ENCODE peak calls at places on chromosomes 11 and 22, in eight cellular contexts. One of them, this sample, is unnamed.

GRCh38 chr22:20459862-20460261 is 22.2 kb upstream of the SCARF2 start:
- DNase-seq in AG20443: no peak
- DNase-seq in fibroblast of lung: no peak
- DNase-seq in hepatocyte: no peak
- DNase-seq in C1 segment of cervical spinal cord: no peak
- DNase-seq in stimulated activated CD8-positive, alpha-beta memory T cell treated with anti-CD3 and anti-CD28 coated beads, Interleukin-15, amount 100 ng/mL, for 4 hours: no peak
- DNase-seq in PC-3: no peak
- DNase-seq in activated naive CD8-positive, alpha-beta T cell treated with anti-CD3 and anti-CD28 coated beads, Interleukin-2, amount 50 U/mL, for 24 hours: no peak
- DNase-seq in this sample: no peak

GRCh38 chr11:75779960-75780359 is 11.4 kb downstream of the DGAT2 start:
- DNase-seq in hepatocyte: no peak
- DNase-seq in PC-3: no peak
- DNase-seq in fibroblast of lung: no peak
- DNase-seq in C1 segment of cervical spinal cord: no peak
- DNase-seq in AG20443: no peak
- DNase-seq in activated naive CD8-positive, alpha-beta T cell treated with anti-CD3 and anti-CD28 coated beads, Interleukin-2, amount 50 U/mL, for 24 hours: no peak
- DNase-seq in stimulated activated CD8-positive, alpha-beta memory T cell treated with anti-CD3 and anti-CD28 coated beads, Interleukin-15, amount 100 ng/mL, for 4 hours: no peak
- DNase-seq in this sample: no peak

GRCh38 chr22:30649430-30650007 is 13.9 kb downstream of the SLC35E4 start:
- DNase-seq in fibroblast of lung: peak
- DNase-seq in activated naive CD8-positive, alpha-beta T cell treated with anti-CD3 and anti-CD28 coated beads, Interleukin-2, amount 50 U/mL, for 24 hours: peak
- DNase-seq in hepatocyte: peak
- DNase-seq in AG20443: peak
- DNase-seq in C1 segment of cervical spinal cord: no peak
- DNase-seq in stimulated activated CD8-positive, alpha-beta memory T cell treated with anti-CD3 and anti-CD28 coated beads, Interleukin-15, amount 100 ng/mL, for 4 hours: peak
- DNase-seq in PC-3: peak
- DNase-seq in this sample: peak

GRCh38 chr11:86914836-86915519 is 40.2 kb downstream of the FZD4 start:
- DNase-seq in stimulated activated CD8-positive, alpha-beta memory T cell treated with anti-CD3 and anti-CD28 coated beads, Interleukin-15, amount 100 ng/mL, for 4 hours: no peak
- DNase-seq in activated naive CD8-positive, alpha-beta T cell treated with anti-CD3 and anti-CD28 coated beads, Interleukin-2, amount 50 U/mL, for 24 hours: no peak
- DNase-seq in fibroblast of lung: peak
- DNase-seq in C1 segment of cervical spinal cord: no peak
- DNase-seq in PC-3: no peak
- DNase-seq in AG20443: no peak
- DNase-seq in hepatocyte: no peak
- DNase-seq in this sample: no peak

GRCh38 chr22:26658161-26658560 is 773 bp downstream of the MIAT start:
- DNase-seq in activated naive CD8-positive, alpha-beta T cell treated with anti-CD3 and anti-CD28 coated beads, Interleukin-2, amount 50 U/mL, for 24 hours: no peak
- DNase-seq in C1 segment of cervical spinal cord: no peak
- DNase-seq in AG20443: no peak
- DNase-seq in fibroblast of lung: no peak
- DNase-seq in PC-3: no peak
- DNase-seq in hepatocyte: no peak
- DNase-seq in stimulated activated CD8-positive, alpha-beta memory T cell treated with anti-CD3 and anti-CD28 coated beads, Interleukin-15, amount 100 ng/mL, for 4 hours: no peak
- DNase-seq in this sample: no peak

GRCh38 chr11:113554531-113554930 is 79.3 kb upstream of the DRD2 start:
- DNase-seq in stimulated activated CD8-positive, alpha-beta memory T cell treated with anti-CD3 and anti-CD28 coated beads, Interleukin-15, amount 100 ng/mL, for 4 hours: no peak
- DNase-seq in hepatocyte: no peak
- DNase-seq in AG20443: no peak
- DNase-seq in activated naive CD8-positive, alpha-beta T cell treated with anti-CD3 and anti-CD28 coated beads, Interleukin-2, amount 50 U/mL, for 24 hours: no peak
- DNase-seq in fibroblast of lung: no peak
- DNase-seq in C1 segment of cervical spinal cord: no peak
- DNase-seq in PC-3: no peak
- DNase-seq in this sample: no peak

GRCh38 chr11:120135838-120136237 is 2.1 kb downstream of the TRIM29 start:
- DNase-seq in stimulated activated CD8-positive, alpha-beta memory T cell treated with anti-CD3 and anti-CD28 coated beads, Interleukin-15, amount 100 ng/mL, for 4 hours: no peak
- DNase-seq in hepatocyte: no peak
- DNase-seq in C1 segment of cervical spinal cord: no peak
- DNase-seq in AG20443: no peak
- DNase-seq in activated naive CD8-positive, alpha-beta T cell treated with anti-CD3 and anti-CD28 coated beads, Interleukin-2, amount 50 U/mL, for 24 hours: no peak
- DNase-seq in PC-3: no peak
- DNase-seq in fibroblast of lung: no peak
- DNase-seq in this sample: no peak

GRCh38 chr22:43276311-43276710 is 66.9 kb downstream of the SCUBE1 start:
- DNase-seq in PC-3: no peak
- DNase-seq in hepatocyte: no peak
- DNase-seq in fibroblast of lung: no peak
- DNase-seq in AG20443: no peak
- DNase-seq in activated naive CD8-positive, alpha-beta T cell treated with anti-CD3 and anti-CD28 coated beads, Interleukin-2, amount 50 U/mL, for 24 hours: no peak
- DNase-seq in stimulated activated CD8-positive, alpha-beta memory T cell treated with anti-CD3 and anti-CD28 coated beads, Interleukin-15, amount 100 ng/mL, for 4 hours: no peak
- DNase-seq in C1 segment of cervical spinal cord: no peak
- DNase-seq in this sample: peak

GRCh38 chr22:46073683-46074504 is 76.4 kb upstream of the PPARA start:
- DNase-seq in activated naive CD8-positive, alpha-beta T cell treated with anti-CD3 and anti-CD28 coated beads, Interleukin-2, amount 50 U/mL, for 24 hours: no peak
- DNase-seq in AG20443: no peak
- DNase-seq in C1 segment of cervical spinal cord: no peak
- DNase-seq in PC-3: no peak
- DNase-seq in stimulated activated CD8-positive, alpha-beta memory T cell treated with anti-CD3 and anti-CD28 coated beads, Interleukin-15, amount 100 ng/mL, for 4 hours: no peak
- DNase-seq in hepatocyte: no peak
- DNase-seq in fibroblast of lung: no peak
- DNase-seq in this sample: no peak

GRCh38 chr11:122180435-122180834 is 64.4 kb upstream of the BLID start:
- DNase-seq in hepatocyte: peak
- DNase-seq in stimulated activated CD8-positive, alpha-beta memory T cell treated with anti-CD3 and anti-CD28 coated beads, Interleukin-15, amount 100 ng/mL, for 4 hours: no peak
- DNase-seq in activated naive CD8-positive, alpha-beta T cell treated with anti-CD3 and anti-CD28 coated beads, Interleukin-2, amount 50 U/mL, for 24 hours: no peak
- DNase-seq in PC-3: peak
- DNase-seq in fibroblast of lung: peak
- DNase-seq in AG20443: peak
- DNase-seq in C1 segment of cervical spinal cord: no peak
- DNase-seq in this sample: peak

GRCh38 chr22:47795477-47796127 is 1033.2 kb downstream of the TBC1D22A start:
- DNase-seq in AG20443: no peak
- DNase-seq in stimulated activated CD8-positive, alpha-beta memory T cell treated with anti-CD3 and anti-CD28 coated beads, Interleukin-15, amount 100 ng/mL, for 4 hours: no peak
- DNase-seq in activated naive CD8-positive, alpha-beta T cell treated with anti-CD3 and anti-CD28 coated beads, Interleukin-2, amount 50 U/mL, for 24 hours: no peak
- DNase-seq in C1 segment of cervical spinal cord: no peak
- DNase-seq in PC-3: no peak
- DNase-seq in hepatocyte: no peak
- DNase-seq in fibroblast of lung: no peak
- DNase-seq in this sample: no peak

GRCh38 chr11:73645972-73646631 is at the start of gene PLEKHB1:
- DNase-seq in PC-3: no peak
- DNase-seq in activated naive CD8-positive, alpha-beta T cell treated with anti-CD3 and anti-CD28 coated beads, Interleukin-2, amount 50 U/mL, for 24 hours: no peak
- DNase-seq in AG20443: no peak
- DNase-seq in fibroblast of lung: no peak
- DNase-seq in hepatocyte: peak
- DNase-seq in stimulated activated CD8-positive, alpha-beta memory T cell treated with anti-CD3 and anti-CD28 coated beads, Interleukin-15, amount 100 ng/mL, for 4 hours: no peak
- DNase-seq in C1 segment of cervical spinal cord: no peak
- DNase-seq in this sample: no peak

GRCh38 chr22:50236731-50237409 is 8.0 kb downstream of the TUBGCP6 start:
- DNase-seq in stimulated activated CD8-positive, alpha-beta memory T cell treated with anti-CD3 and anti-CD28 coated beads, Interleukin-15, amount 100 ng/mL, for 4 hours: no peak
- DNase-seq in AG20443: no peak
- DNase-seq in PC-3: peak
- DNase-seq in activated naive CD8-positive, alpha-beta T cell treated with anti-CD3 and anti-CD28 coated beads, Interleukin-2, amount 50 U/mL, for 24 hours: no peak
- DNase-seq in hepatocyte: no peak
- DNase-seq in C1 segment of cervical spinal cord: no peak
- DNase-seq in fibroblast of lung: no peak
- DNase-seq in this sample: no peak

GRCh38 chr11:84969103-84969502 is 658.0 kb downstream of the DLG2 start:
- DNase-seq in fibroblast of lung: no peak
- DNase-seq in activated naive CD8-positive, alpha-beta T cell treated with anti-CD3 and anti-CD28 coated beads, Interleukin-2, amount 50 U/mL, for 24 hours: no peak
- DNase-seq in C1 segment of cervical spinal cord: no peak
- DNase-seq in stimulated activated CD8-positive, alpha-beta memory T cell treated with anti-CD3 and anti-CD28 coated beads, Interleukin-15, amount 100 ng/mL, for 4 hours: no peak
- DNase-seq in AG20443: peak
- DNase-seq in PC-3: no peak
- DNase-seq in hepatocyte: no peak
- DNase-seq in this sample: no peak

GRCh38 chr11:68997124-68997994 is 15.7 kb downstream of the MRGPRF start:
- DNase-seq in stimulated activated CD8-positive, alpha-beta memory T cell treated with anti-CD3 and anti-CD28 coated beads, Interleukin-15, amount 100 ng/mL, for 4 hours: no peak
- DNase-seq in AG20443: no peak
- DNase-seq in PC-3: no peak
- DNase-seq in hepatocyte: no peak
- DNase-seq in C1 segment of cervical spinal cord: no peak
- DNase-seq in activated naive CD8-positive, alpha-beta T cell treated with anti-CD3 and anti-CD28 coated beads, Interleukin-2, amount 50 U/mL, for 24 hours: no peak
- DNase-seq in fibroblast of lung: no peak
- DNase-seq in this sample: no peak

GRCh38 chr11:116800610-116801009 is 8.9 kb upstream of the APOA5 start:
- DNase-seq in PC-3: no peak
- DNase-seq in hepatocyte: no peak
- DNase-seq in fibroblast of lung: no peak
- DNase-seq in stimulated activated CD8-positive, alpha-beta memory T cell treated with anti-CD3 and anti-CD28 coated beads, Interleukin-15, amount 100 ng/mL, for 4 hours: no peak
- DNase-seq in activated naive CD8-positive, alpha-beta T cell treated with anti-CD3 and anti-CD28 coated beads, Interleukin-2, amount 50 U/mL, for 24 hours: no peak
- DNase-seq in C1 segment of cervical spinal cord: no peak
- DNase-seq in AG20443: no peak
- DNase-seq in this sample: no peak

GRCh38 chr11:68843703-68844312 is 2.1 kb upstream of the CPT1A start:
- DNase-seq in hepatocyte: peak
- DNase-seq in AG20443: no peak
- DNase-seq in fibroblast of lung: peak
- DNase-seq in C1 segment of cervical spinal cord: no peak
- DNase-seq in activated naive CD8-positive, alpha-beta T cell treated with anti-CD3 and anti-CD28 coated beads, Interleukin-2, amount 50 U/mL, for 24 hours: peak
- DNase-seq in stimulated activated CD8-positive, alpha-beta memory T cell treated with anti-CD3 and anti-CD28 coated beads, Interleukin-15, amount 100 ng/mL, for 4 hours: peak
- DNase-seq in PC-3: peak
- DNase-seq in this sample: no peak

GRCh38 chr22:40642316-40642715 is 5.8 kb upstream of the MRTFA start:
- DNase-seq in stimulated activated CD8-positive, alpha-beta memory T cell treated with anti-CD3 and anti-CD28 coated beads, Interleukin-15, amount 100 ng/mL, for 4 hours: no peak
- DNase-seq in AG20443: no peak
- DNase-seq in fibroblast of lung: no peak
- DNase-seq in activated naive CD8-positive, alpha-beta T cell treated with anti-CD3 and anti-CD28 coated beads, Interleukin-2, amount 50 U/mL, for 24 hours: no peak
- DNase-seq in hepatocyte: no peak
- DNase-seq in PC-3: no peak
- DNase-seq in C1 segment of cervical spinal cord: no peak
- DNase-seq in this sample: no peak

GRCh38 chr11:48170840-48171233 is 45.8 kb upstream of the OR4B1 start:
- DNase-seq in hepatocyte: peak
- DNase-seq in AG20443: peak
- DNase-seq in stimulated activated CD8-positive, alpha-beta memory T cell treated with anti-CD3 and anti-CD28 coated beads, Interleukin-15, amount 100 ng/mL, for 4 hours: no peak
- DNase-seq in PC-3: no peak
- DNase-seq in fibroblast of lung: peak
- DNase-seq in C1 segment of cervical spinal cord: no peak
- DNase-seq in activated naive CD8-positive, alpha-beta T cell treated with anti-CD3 and anti-CD28 coated beads, Interleukin-2, amount 50 U/mL, for 24 hours: no peak
- DNase-seq in this sample: no peak

GRCh38 chr22:38868286-38868721 is 3.7 kb downstream of the CBX6 start:
- DNase-seq in activated naive CD8-positive, alpha-beta T cell treated with anti-CD3 and anti-CD28 coated beads, Interleukin-2, amount 50 U/mL, for 24 hours: no peak
- DNase-seq in hepatocyte: no peak
- DNase-seq in fibroblast of lung: no peak
- DNase-seq in AG20443: no peak
- DNase-seq in stimulated activated CD8-positive, alpha-beta memory T cell treated with anti-CD3 and anti-CD28 coated beads, Interleukin-15, amount 100 ng/mL, for 4 hours: no peak
- DNase-seq in PC-3: no peak
- DNase-seq in C1 segment of cervical spinal cord: no peak
- DNase-seq in this sample: no peak

GRCh38 chr11:15161746-15162145 is 47.0 kb downstream of the INSC start:
- DNase-seq in fibroblast of lung: peak
- DNase-seq in AG20443: no peak
- DNase-seq in hepatocyte: no peak
- DNase-seq in stimulated activated CD8-positive, alpha-beta memory T cell treated with anti-CD3 and anti-CD28 coated beads, Interleukin-15, amount 100 ng/mL, for 4 hours: no peak
- DNase-seq in C1 segment of cervical spinal cord: no peak
- DNase-seq in PC-3: no peak
- DNase-seq in activated naive CD8-positive, alpha-beta T cell treated with anti-CD3 and anti-CD28 coated beads, Interleukin-2, amount 50 U/mL, for 24 hours: no peak
- DNase-seq in this sample: no peak

GRCh38 chr11:57903441-57904123 is 120.1 kb upstream of the OR9Q1 start:
- DNase-seq in AG20443: no peak
- DNase-seq in C1 segment of cervical spinal cord: no peak
- DNase-seq in hepatocyte: peak
- DNase-seq in activated naive CD8-positive, alpha-beta T cell treated with anti-CD3 and anti-CD28 coated beads, Interleukin-2, amount 50 U/mL, for 24 hours: peak
- DNase-seq in fibroblast of lung: no peak
- DNase-seq in PC-3: peak
- DNase-seq in stimulated activated CD8-positive, alpha-beta memory T cell treated with anti-CD3 and anti-CD28 coated beads, Interleukin-15, amount 100 ng/mL, for 4 hours: peak
- DNase-seq in this sample: peak

GRCh38 chr22:30435674-30436126 is 10.1 kb downstream of the MTFP1 start:
- DNase-seq in fibroblast of lung: no peak
- DNase-seq in stimulated activated CD8-positive, alpha-beta memory T cell treated with anti-CD3 and anti-CD28 coated beads, Interleukin-15, amount 100 ng/mL, for 4 hours: peak
- DNase-seq in hepatocyte: no peak
- DNase-seq in AG20443: no peak
- DNase-seq in C1 segment of cervical spinal cord: no peak
- DNase-seq in activated naive CD8-positive, alpha-beta T cell treated with anti-CD3 and anti-CD28 coated beads, Interleukin-2, amount 50 U/mL, for 24 hours: peak
- DNase-seq in PC-3: no peak
- DNase-seq in this sample: no peak

GRCh38 chr11:68498903-68499883 is 38.6 kb downstream of the PPP6R3 start:
- DNase-seq in C1 segment of cervical spinal cord: no peak
- DNase-seq in stimulated activated CD8-positive, alpha-beta memory T cell treated with anti-CD3 and anti-CD28 coated beads, Interleukin-15, amount 100 ng/mL, for 4 hours: no peak
- DNase-seq in activated naive CD8-positive, alpha-beta T cell treated with anti-CD3 and anti-CD28 coated beads, Interleukin-2, amount 50 U/mL, for 24 hours: no peak
- DNase-seq in AG20443: no peak
- DNase-seq in fibroblast of lung: no peak
- DNase-seq in PC-3: no peak
- DNase-seq in hepatocyte: no peak
- DNase-seq in this sample: no peak

This sample was measured in RCC 7860.